ENCODE peak calls at places on chromosome 15, in nine cellular contexts. Q is fibroblast of the aortic adventitia, O is NB4, K is NCI-H146, X is M059J, J is ACHN, I is NCI-H1436, P is GM23248, F is IMR-90. A is an unnamed sample.

GRCh38 chr15:90818251-90819210 is 49.9 kb upstream of the FURIN start:
- DNase-seq in Q (peak; percentile 13), O (peak; percentile 99), K (no peak), X (no peak), J (no peak), I (peak; percentile 68), P (no peak), F (no peak), A (peak; percentile 31)

GRCh38 chr15:77160562-77161481 is 89.9 kb upstream of the TSPAN3 start:
- DNase-seq in Q (no peak), O (no peak), K (no peak), X (no peak), J (no peak), I (no peak), P (no peak), F (no peak), A (no peak)

GRCh38 chr15:77507911-77508310 is 87.2 kb downstream of the HMG20A start:
- DNase-seq in Q (peak; percentile 75), O (no peak), K (no peak), X (peak; percentile 71), J (no peak), I (no peak), P (peak; percentile 76), F (peak; percentile 59), A (no peak)

GRCh38 chr15:67135494-67135893 is 70.1 kb downstream of the SMAD3 start:
- DNase-seq in Q (peak; percentile 86), O (no peak), K (no peak), X (peak; percentile 65), J (peak; percentile 36), I (no peak), P (peak; percentile 65), F (peak; percentile 93), A (no peak)

GRCh38 chr15:24832282-24832681 is 122.5 kb upstream of the SNRPN start:
- DNase-seq in Q (no peak), O (no peak), K (no peak), X (no peak), J (no peak), I (no peak), P (no peak), F (no peak), A (no peak)

GRCh38 chr15:32091505-32092380 is 61.4 kb downstream of the CHRNA7 start:
- DNase-seq in Q (no peak), O (no peak), K (no peak), X (no peak), J (no peak), I (no peak), P (no peak), F (no peak), A (no peak)

GRCh38 chr15:39951561-39951960 is 17.6 kb downstream of the EIF2AK4 start:
- DNase-seq in Q (no peak), O (no peak), K (no peak), X (no peak), J (no peak), I (no peak), P (no peak), F (no peak), A (no peak)

GRCh38 chr15:41501961-41502786 is 8.5 kb downstream of the ITPKA start:
- DNase-seq in Q (no peak), O (peak; percentile 62), K (no peak), X (no peak), J (no peak), I (no peak), P (peak; percentile 38), F (no peak), A (no peak)

GRCh38 chr15:74889390-74889881 is 406 bp upstream of the MPI start:
- DNase-seq in Q (peak; percentile 37), O (no peak), K (peak; percentile 22), X (no peak), J (no peak), I (no peak), P (peak; percentile 60), F (peak; percentile 43), A (peak; percentile 14)

GRCh38 chr15:74257105-74257504 is 21.0 kb downstream of the CCDC33 start:
- DNase-seq in Q (no peak), O (no peak), K (no peak), X (no peak), J (no peak), I (peak; percentile 59), P (no peak), F (no peak), A (no peak)

GRCh38 chr15:34987982-34988873 is at the start of gene ZNF770:
- DNase-seq in Q (peak; percentile 76), O (peak; percentile 85), K (peak; percentile 65), X (peak; percentile 63), J (peak; percentile 70), I (peak; percentile 45), P (peak; percentile 89), F (peak; percentile 75), A (peak; percentile 68)

GRCh38 chr15:62841891-62842559 is 200.5 kb upstream of the TPM1 start:
- DNase-seq in Q (no peak), O (no peak), K (no peak), X (no peak), J (peak; percentile 27), I (no peak), P (no peak), F (no peak), A (no peak)

GRCh38 chr15:60994842-60995495 is 234.1 kb downstream of the RORA start:
- DNase-seq in Q (peak; percentile 12), O (no peak), K (no peak), X (no peak), J (no peak), I (no peak), P (no peak), F (no peak), A (no peak)

GRCh38 chr15:60328852-60329443 is 68.8 kb downstream of the ANXA2 start:
- DNase-seq in Q (peak; percentile 60), O (peak; percentile 38), K (no peak), X (no peak), J (peak; percentile 21), I (no peak), P (peak; percentile 63), F (peak; percentile 37), A (no peak)

GRCh38 chr15:91152896-91153581 is 53.0 kb downstream of the SV2B start:
- DNase-seq in Q (no peak), O (no peak), K (no peak), X (no peak), J (no peak), I (no peak), P (no peak), F (no peak), A (no peak)

GRCh38 chr15:42996871-42997270 is 76.3 kb upstream of the TTBK2 start:
- DNase-seq in Q (no peak), O (no peak), K (no peak), X (no peak), J (no peak), I (no peak), P (no peak), F (no peak), A (no peak)

GRCh38 chr15:97235285-97235985 is 725.1 kb upstream of the ARRDC4 start:
- DNase-seq in Q (peak; percentile 40), O (peak; percentile 75), K (peak; percentile 14), X (peak; percentile 31), J (peak; percentile 54), I (no peak), P (peak; percentile 71), F (peak; percentile 39), A (peak; percentile 47)

GRCh38 chr15:77022646-77023575 is 28.0 kb downstream of the PSTPIP1 start:
- DNase-seq in Q (no peak), O (no peak), K (no peak), X (no peak), J (no peak), I (no peak), P (no peak), F (no peak), A (no peak)

GRCh38 chr15:49988766-49989165 is 130.3 kb downstream of the ATP8B4 start:
- DNase-seq in Q (no peak), O (no peak), K (no peak), X (no peak), J (no peak), I (no peak), P (no peak), F (no peak), A (no peak)

GRCh38 chr15:29821416-29822099 is 710 bp downstream of the TJP1 start:
- DNase-seq in Q (peak; percentile 77), O (no peak), K (peak; percentile 30), X (peak; percentile 88), J (peak; percentile 78), I (no peak), P (peak; percentile 93), F (peak; percentile 85), A (peak; percentile 72)

GRCh38 chr15:55247276-55247675 is 42.3 kb downstream of the RAB27A start:
- DNase-seq in Q (no peak), O (peak; percentile 38), K (no peak), X (no peak), J (no peak), I (no peak), P (no peak), F (no peak), A (no peak)

A was measured in LHCN-M2.